ENCODE peak calls at places on chromosomes 3 and 15, in nine cellular contexts. One of them, this sample, is unnamed.

GRCh38 chr3:136659253-136659652 is 92.9 kb downstream of the STAG1 start:
- DNase-seq in endothelial cell: no peak
- DNase-seq in GM12892: no peak
- DNase-seq in ureter: no peak
- DNase-seq in mesenteric fat pad: no peak
- DNase-seq in activated CD8-positive, alpha-beta memory T cell treated with anti-CD3 and anti-CD28 coated beads, Interleukin-2, amount 50 U/mL, for 48 hours: no peak
- DNase-seq in stomach: no peak
- DNase-seq in iPS-NIHi11: peak; percentile 46
- DNase-seq in hepatic stellate cell: peak; percentile 29
- DNase-seq in this sample: peak; percentile 41

GRCh38 chr3:139457066-139457465 is 19.2 kb downstream of the RBP2 start:
- DNase-seq in activated CD8-positive, alpha-beta memory T cell treated with anti-CD3 and anti-CD28 coated beads, Interleukin-2, amount 50 U/mL, for 48 hours: no peak
- DNase-seq in iPS-NIHi11: no peak
- DNase-seq in mesenteric fat pad: no peak
- DNase-seq in stomach: no peak
- DNase-seq in hepatic stellate cell: no peak
- DNase-seq in endothelial cell: no peak
- DNase-seq in ureter: no peak
- DNase-seq in GM12892: no peak
- DNase-seq in this sample: no peak

GRCh38 chr15:34810455-34811146 is 15.3 kb upstream of the ACTC1 start:
- DNase-seq in iPS-NIHi11: no peak
- DNase-seq in endothelial cell: no peak
- DNase-seq in activated CD8-positive, alpha-beta memory T cell treated with anti-CD3 and anti-CD28 coated beads, Interleukin-2, amount 50 U/mL, for 48 hours: no peak
- DNase-seq in GM12892: no peak
- DNase-seq in ureter: no peak
- DNase-seq in hepatic stellate cell: peak; percentile 70
- DNase-seq in stomach: no peak
- DNase-seq in mesenteric fat pad: no peak
- DNase-seq in this sample: no peak

GRCh38 chr15:63260786-63261185 is 16.6 kb upstream of the APH1B start:
- DNase-seq in iPS-NIHi11: no peak
- DNase-seq in stomach: no peak
- DNase-seq in endothelial cell: no peak
- DNase-seq in ureter: no peak
- DNase-seq in GM12892: no peak
- DNase-seq in hepatic stellate cell: no peak
- DNase-seq in activated CD8-positive, alpha-beta memory T cell treated with anti-CD3 and anti-CD28 coated beads, Interleukin-2, amount 50 U/mL, for 48 hours: no peak
- DNase-seq in mesenteric fat pad: no peak
- DNase-seq in this sample: no peak

GRCh38 chr3:143124683-143125520 is 5.3 kb downstream of the CHST2 start:
- DNase-seq in activated CD8-positive, alpha-beta memory T cell treated with anti-CD3 and anti-CD28 coated beads, Interleukin-2, amount 50 U/mL, for 48 hours: no peak
- DNase-seq in stomach: no peak
- DNase-seq in iPS-NIHi11: no peak
- DNase-seq in ureter: no peak
- DNase-seq in GM12892: no peak
- DNase-seq in mesenteric fat pad: no peak
- DNase-seq in endothelial cell: no peak
- DNase-seq in hepatic stellate cell: no peak
- DNase-seq in this sample: no peak

GRCh38 chr3:112984485-112984884 is 6.3 kb upstream of the GTPBP8 start:
- DNase-seq in iPS-NIHi11: peak; percentile 10
- DNase-seq in hepatic stellate cell: no peak
- DNase-seq in mesenteric fat pad: no peak
- DNase-seq in ureter: no peak
- DNase-seq in endothelial cell: no peak
- DNase-seq in activated CD8-positive, alpha-beta memory T cell treated with anti-CD3 and anti-CD28 coated beads, Interleukin-2, amount 50 U/mL, for 48 hours: no peak
- DNase-seq in stomach: peak; percentile 36
- DNase-seq in GM12892: no peak
- DNase-seq in this sample: peak; percentile 37

GRCh38 chr3:194957743-194958240 is 272.1 kb downstream of the FAM43A start:
- DNase-seq in stomach: no peak
- DNase-seq in iPS-NIHi11: no peak
- DNase-seq in GM12892: no peak
- DNase-seq in activated CD8-positive, alpha-beta memory T cell treated with anti-CD3 and anti-CD28 coated beads, Interleukin-2, amount 50 U/mL, for 48 hours: no peak
- DNase-seq in endothelial cell: no peak
- DNase-seq in mesenteric fat pad: peak; percentile 53
- DNase-seq in hepatic stellate cell: no peak
- DNase-seq in ureter: peak; percentile 25
- DNase-seq in this sample: no peak

GRCh38 chr3:149590691-149591441 is 67.0 kb downstream of the WWTR1 start:
- DNase-seq in mesenteric fat pad: no peak
- DNase-seq in stomach: no peak
- DNase-seq in endothelial cell: no peak
- DNase-seq in activated CD8-positive, alpha-beta memory T cell treated with anti-CD3 and anti-CD28 coated beads, Interleukin-2, amount 50 U/mL, for 48 hours: no peak
- DNase-seq in hepatic stellate cell: no peak
- DNase-seq in GM12892: no peak
- DNase-seq in iPS-NIHi11: no peak
- DNase-seq in ureter: no peak
- DNase-seq in this sample: no peak

GRCh38 chr15:37793851-37794250 is 140.6 kb upstream of the TMCO5A start:
- DNase-seq in hepatic stellate cell: peak; percentile 5
- DNase-seq in mesenteric fat pad: no peak
- DNase-seq in endothelial cell: peak; percentile 19
- DNase-seq in ureter: no peak
- DNase-seq in stomach: no peak
- DNase-seq in iPS-NIHi11: no peak
- DNase-seq in GM12892: no peak
- DNase-seq in activated CD8-positive, alpha-beta memory T cell treated with anti-CD3 and anti-CD28 coated beads, Interleukin-2, amount 50 U/mL, for 48 hours: no peak
- DNase-seq in this sample: no peak

GRCh38 chr3:72032435-72033118 is 247.6 kb upstream of the PROK2 start:
- DNase-seq in ureter: no peak
- DNase-seq in iPS-NIHi11: peak; percentile 19
- DNase-seq in mesenteric fat pad: no peak
- DNase-seq in hepatic stellate cell: no peak
- DNase-seq in endothelial cell: no peak
- DNase-seq in GM12892: no peak
- DNase-seq in activated CD8-positive, alpha-beta memory T cell treated with anti-CD3 and anti-CD28 coated beads, Interleukin-2, amount 50 U/mL, for 48 hours: no peak
- DNase-seq in stomach: no peak
- DNase-seq in this sample: no peak

GRCh38 chr15:81914734-81915234 is 131.0 kb downstream of the MEX3B start:
- DNase-seq in GM12892: no peak
- DNase-seq in stomach: no peak
- DNase-seq in ureter: no peak
- DNase-seq in hepatic stellate cell: no peak
- DNase-seq in iPS-NIHi11: no peak
- DNase-seq in endothelial cell: no peak
- DNase-seq in activated CD8-positive, alpha-beta memory T cell treated with anti-CD3 and anti-CD28 coated beads, Interleukin-2, amount 50 U/mL, for 48 hours: no peak
- DNase-seq in mesenteric fat pad: no peak
- DNase-seq in this sample: no peak

GRCh38 chr15:82790321-82790720 is 15.5 kb downstream of the FSD2 start:
- DNase-seq in GM12892: no peak
- DNase-seq in ureter: no peak
- DNase-seq in hepatic stellate cell: no peak
- DNase-seq in mesenteric fat pad: no peak
- DNase-seq in iPS-NIHi11: no peak
- DNase-seq in activated CD8-positive, alpha-beta memory T cell treated with anti-CD3 and anti-CD28 coated beads, Interleukin-2, amount 50 U/mL, for 48 hours: no peak
- DNase-seq in stomach: no peak
- DNase-seq in endothelial cell: no peak
- DNase-seq in this sample: no peak

GRCh38 chr3:72996121-72996472 is 514 bp upstream of the PPP4R2 start:
- DNase-seq in ureter: peak; percentile 49
- DNase-seq in iPS-NIHi11: no peak
- DNase-seq in activated CD8-positive, alpha-beta memory T cell treated with anti-CD3 and anti-CD28 coated beads, Interleukin-2, amount 50 U/mL, for 48 hours: no peak
- DNase-seq in mesenteric fat pad: no peak
- DNase-seq in endothelial cell: no peak
- DNase-seq in stomach: no peak
- DNase-seq in hepatic stellate cell: no peak
- DNase-seq in GM12892: no peak
- DNase-seq in this sample: no peak

GRCh38 chr3:12405432-12406272 is 78.6 kb upstream of the TSEN2 start:
- DNase-seq in activated CD8-positive, alpha-beta memory T cell treated with anti-CD3 and anti-CD28 coated beads, Interleukin-2, amount 50 U/mL, for 48 hours: no peak
- DNase-seq in hepatic stellate cell: peak; percentile 72
- DNase-seq in GM12892: no peak
- DNase-seq in ureter: peak; percentile 85
- DNase-seq in stomach: peak; percentile 81
- DNase-seq in iPS-NIHi11: no peak
- DNase-seq in endothelial cell: no peak
- DNase-seq in mesenteric fat pad: peak; percentile 93
- DNase-seq in this sample: peak; percentile 80

GRCh38 chr3:194091141-194091540 is 44.8 kb upstream of the HES1 start:
- DNase-seq in ureter: no peak
- DNase-seq in stomach: no peak
- DNase-seq in GM12892: no peak
- DNase-seq in iPS-NIHi11: no peak
- DNase-seq in hepatic stellate cell: no peak
- DNase-seq in endothelial cell: no peak
- DNase-seq in mesenteric fat pad: no peak
- DNase-seq in activated CD8-positive, alpha-beta memory T cell treated with anti-CD3 and anti-CD28 coated beads, Interleukin-2, amount 50 U/mL, for 48 hours: no peak
- DNase-seq in this sample: no peak

GRCh38 chr15:45715528-45715927 is 80.7 kb downstream of the SQOR start:
- DNase-seq in GM12892: no peak
- DNase-seq in endothelial cell: no peak
- DNase-seq in ureter: no peak
- DNase-seq in hepatic stellate cell: no peak
- DNase-seq in mesenteric fat pad: no peak
- DNase-seq in iPS-NIHi11: no peak
- DNase-seq in stomach: no peak
- DNase-seq in activated CD8-positive, alpha-beta memory T cell treated with anti-CD3 and anti-CD28 coated beads, Interleukin-2, amount 50 U/mL, for 48 hours: no peak
- DNase-seq in this sample: no peak

GRCh38 chr3:109927726-109928125 is 590.4 kb upstream of the DPPA4 start:
- DNase-seq in activated CD8-positive, alpha-beta memory T cell treated with anti-CD3 and anti-CD28 coated beads, Interleukin-2, amount 50 U/mL, for 48 hours: no peak
- DNase-seq in GM12892: no peak
- DNase-seq in endothelial cell: no peak
- DNase-seq in mesenteric fat pad: no peak
- DNase-seq in iPS-NIHi11: no peak
- DNase-seq in ureter: no peak
- DNase-seq in stomach: no peak
- DNase-seq in hepatic stellate cell: no peak
- DNase-seq in this sample: no peak

GRCh38 chr3:151016421-151016820 is 43.9 kb upstream of the CLRN1 start:
- DNase-seq in activated CD8-positive, alpha-beta memory T cell treated with anti-CD3 and anti-CD28 coated beads, Interleukin-2, amount 50 U/mL, for 48 hours: no peak
- DNase-seq in ureter: no peak
- DNase-seq in mesenteric fat pad: no peak
- DNase-seq in iPS-NIHi11: no peak
- DNase-seq in GM12892: no peak
- DNase-seq in endothelial cell: no peak
- DNase-seq in hepatic stellate cell: no peak
- DNase-seq in stomach: no peak
- DNase-seq in this sample: no peak

GRCh38 chr3:106068795-106069194 is 200.0 kb upstream of the CBLB start:
- DNase-seq in activated CD8-positive, alpha-beta memory T cell treated with anti-CD3 and anti-CD28 coated beads, Interleukin-2, amount 50 U/mL, for 48 hours: no peak
- DNase-seq in endothelial cell: no peak
- DNase-seq in hepatic stellate cell: no peak
- DNase-seq in stomach: no peak
- DNase-seq in ureter: no peak
- DNase-seq in GM12892: no peak
- DNase-seq in iPS-NIHi11: no peak
- DNase-seq in mesenteric fat pad: no peak
- DNase-seq in this sample: no peak

GRCh38 chr15:58268746-58269145 is 130.6 kb downstream of the AQP9 start:
- DNase-seq in iPS-NIHi11: no peak
- DNase-seq in ureter: no peak
- DNase-seq in activated CD8-positive, alpha-beta memory T cell treated with anti-CD3 and anti-CD28 coated beads, Interleukin-2, amount 50 U/mL, for 48 hours: no peak
- DNase-seq in stomach: no peak
- DNase-seq in endothelial cell: no peak
- DNase-seq in GM12892: no peak
- DNase-seq in hepatic stellate cell: no peak
- DNase-seq in mesenteric fat pad: no peak
- DNase-seq in this sample: no peak

GRCh38 chr3:170749185-170749584 is 120.8 kb downstream of the RPL22L1 start:
- DNase-seq in stomach: no peak
- DNase-seq in GM12892: no peak
- DNase-seq in endothelial cell: no peak
- DNase-seq in ureter: no peak
- DNase-seq in hepatic stellate cell: no peak
- DNase-seq in iPS-NIHi11: no peak
- DNase-seq in mesenteric fat pad: no peak
- DNase-seq in activated CD8-positive, alpha-beta memory T cell treated with anti-CD3 and anti-CD28 coated beads, Interleukin-2, amount 50 U/mL, for 48 hours: no peak
- DNase-seq in this sample: no peak

GRCh38 chr15:42608110-42608531 is 32.7 kb downstream of the STARD9 start:
- DNase-seq in activated CD8-positive, alpha-beta memory T cell treated with anti-CD3 and anti-CD28 coated beads, Interleukin-2, amount 50 U/mL, for 48 hours: peak; percentile 74
- DNase-seq in endothelial cell: no peak
- DNase-seq in iPS-NIHi11: no peak
- DNase-seq in mesenteric fat pad: no peak
- DNase-seq in GM12892: no peak
- DNase-seq in hepatic stellate cell: no peak
- DNase-seq in ureter: no peak
- DNase-seq in stomach: no peak
- DNase-seq in this sample: peak; percentile 55

GRCh38 chr3:47096955-47097354 is 67.0 kb downstream of the SETD2 start:
- DNase-seq in GM12892: no peak
- DNase-seq in activated CD8-positive, alpha-beta memory T cell treated with anti-CD3 and anti-CD28 coated beads, Interleukin-2, amount 50 U/mL, for 48 hours: no peak
- DNase-seq in endothelial cell: no peak
- DNase-seq in iPS-NIHi11: no peak
- DNase-seq in mesenteric fat pad: no peak
- DNase-seq in hepatic stellate cell: peak; percentile 36
- DNase-seq in stomach: no peak
- DNase-seq in ureter: no peak
- DNase-seq in this sample: no peak

GRCh38 chr3:114328345-114328744 is 34.5 kb downstream of the TIGIT start:
- DNase-seq in endothelial cell: no peak
- DNase-seq in GM12892: no peak
- DNase-seq in activated CD8-positive, alpha-beta memory T cell treated with anti-CD3 and anti-CD28 coated beads, Interleukin-2, amount 50 U/mL, for 48 hours: no peak
- DNase-seq in hepatic stellate cell: no peak
- DNase-seq in iPS-NIHi11: no peak
- DNase-seq in stomach: no peak
- DNase-seq in ureter: no peak
- DNase-seq in mesenteric fat pad: no peak
- DNase-seq in this sample: no peak

GRCh38 chr3:186596568-186597287 is 16.1 kb upstream of the AHSG start:
- DNase-seq in endothelial cell: no peak
- DNase-seq in stomach: peak; percentile 32
- DNase-seq in iPS-NIHi11: no peak
- DNase-seq in ureter: no peak
- DNase-seq in GM12892: no peak
- DNase-seq in mesenteric fat pad: no peak
- DNase-seq in activated CD8-positive, alpha-beta memory T cell treated with anti-CD3 and anti-CD28 coated beads, Interleukin-2, amount 50 U/mL, for 48 hours: no peak
- DNase-seq in hepatic stellate cell: no peak
- DNase-seq in this sample: peak; percentile 67

GRCh38 chr3:123476967-123477750 is 28.3 kb upstream of the ADCY5 start:
- DNase-seq in endothelial cell: no peak
- DNase-seq in stomach: no peak
- DNase-seq in mesenteric fat pad: no peak
- DNase-seq in ureter: no peak
- DNase-seq in activated CD8-positive, alpha-beta memory T cell treated with anti-CD3 and anti-CD28 coated beads, Interleukin-2, amount 50 U/mL, for 48 hours: no peak
- DNase-seq in hepatic stellate cell: no peak
- DNase-seq in iPS-NIHi11: no peak
- DNase-seq in GM12892: no peak
- DNase-seq in this sample: no peak

This sample was measured in lung.